ENCODE peak calls at places on chromosomes 11 and 22, in eight cellular contexts. One of them, this sample, is unnamed. For H3K36me3, the result is how much of the 10 kb centered on the place peaks cover.

GRCh38 chr11:34063061-34063795 is 11.7 kb downstream of the CAPRIN1 start:
- DNase-seq in thoracic aorta: no peak
- DNase-seq in spleen: no peak
- DNase-seq in upper lobe of right lung: no peak
- DNase-seq in esophagus squamous epithelium: no peak
- DNase-seq in PC-3: no peak
- DNase-seq in kidney: no peak
- DNase-seq in WERI-Rb-1: no peak
- DNase-seq in this sample: no peak

GRCh38 chr11:94834931-94835330 is 66.8 kb downstream of the AMOTL1 start:
- DNase-seq in kidney: no peak
- DNase-seq in thoracic aorta: no peak
- DNase-seq in PC-3: no peak
- DNase-seq in upper lobe of right lung: no peak
- DNase-seq in spleen: no peak
- DNase-seq in WERI-Rb-1: no peak
- DNase-seq in esophagus squamous epithelium: no peak
- DNase-seq in this sample: no peak

GRCh38 chr11:116960916-116961315 is 123.5 kb upstream of the APOA1 start:
- DNase-seq in upper lobe of right lung: no peak
- DNase-seq in PC-3: peak
- DNase-seq in thoracic aorta: no peak
- DNase-seq in WERI-Rb-1: no peak
- DNase-seq in spleen: no peak
- DNase-seq in esophagus squamous epithelium: no peak
- DNase-seq in kidney: no peak
- DNase-seq in this sample: peak

GRCh38 chr11:124882339-124883071 is 15.2 kb downstream of the ROBO4 start:
- DNase-seq in spleen: no peak
- DNase-seq in kidney: no peak
- DNase-seq in WERI-Rb-1: no peak
- DNase-seq in thoracic aorta: no peak
- DNase-seq in esophagus squamous epithelium: no peak
- DNase-seq in upper lobe of right lung: no peak
- DNase-seq in PC-3: no peak
- DNase-seq in this sample: no peak

GRCh38 chr11:36056160-36056751 is 112.4 kb downstream of the LDLRAD3 start:
- DNase-seq in esophagus squamous epithelium: no peak
- DNase-seq in PC-3: peak
- DNase-seq in upper lobe of right lung: no peak
- DNase-seq in thoracic aorta: no peak
- DNase-seq in spleen: no peak
- DNase-seq in WERI-Rb-1: peak
- DNase-seq in kidney: no peak
- DNase-seq in this sample: peak

GRCh38 chr11:73598719-73599379 is 937 bp upstream of the FAM168A start:
- DNase-seq in PC-3: no peak
- DNase-seq in esophagus squamous epithelium: no peak
- DNase-seq in WERI-Rb-1: no peak
- DNase-seq in thoracic aorta: no peak
- DNase-seq in spleen: no peak
- DNase-seq in upper lobe of right lung: no peak
- DNase-seq in kidney: no peak
- DNase-seq in this sample: no peak

GRCh38 chr11:20157768-20158167 is 2.5 kb downstream of the DBX1 start:
- DNase-seq in spleen: no peak
- DNase-seq in upper lobe of right lung: no peak
- DNase-seq in thoracic aorta: no peak
- DNase-seq in esophagus squamous epithelium: no peak
- DNase-seq in WERI-Rb-1: no peak
- DNase-seq in PC-3: no peak
- DNase-seq in kidney: no peak
- DNase-seq in this sample: no peak

GRCh38 chr22:33000342-33001280 is 57.6 kb downstream of the SYN3 start:
- DNase-seq in PC-3: peak
- DNase-seq in thoracic aorta: no peak
- DNase-seq in WERI-Rb-1: peak
- DNase-seq in upper lobe of right lung: peak
- DNase-seq in kidney: peak
- DNase-seq in esophagus squamous epithelium: no peak
- DNase-seq in spleen: no peak
- DNase-seq in this sample: no peak

GRCh38 chr11:7869467-7869866 is 61.6 kb downstream of the OR10A6 start:
- DNase-seq in upper lobe of right lung: no peak
- DNase-seq in esophagus squamous epithelium: no peak
- DNase-seq in thoracic aorta: no peak
- DNase-seq in WERI-Rb-1: no peak
- DNase-seq in kidney: no peak
- DNase-seq in PC-3: no peak
- DNase-seq in spleen: no peak
- DNase-seq in this sample: no peak
- H3K4me3 ChIP-seq in upper lobe of right lung: no peak
- H3K4me3 ChIP-seq in esophagus squamous epithelium: no peak
- H3K4me3 ChIP-seq in thoracic aorta: no peak
- H3K4me3 ChIP-seq in WERI-Rb-1: no peak
- H3K4me3 ChIP-seq in kidney: no peak
- H3K4me3 ChIP-seq in PC-3: no peak
- H3K4me3 ChIP-seq in spleen: no peak
- H3K4me3 ChIP-seq in this sample: no peak

GRCh38 chr11:77101043-77101537 is 1.6 kb upstream of the OMP start:
- DNase-seq in PC-3: peak
- DNase-seq in spleen: no peak
- DNase-seq in WERI-Rb-1: no peak
- DNase-seq in thoracic aorta: no peak
- DNase-seq in upper lobe of right lung: peak
- DNase-seq in kidney: no peak
- DNase-seq in esophagus squamous epithelium: no peak
- DNase-seq in this sample: peak
- TF ChIP-seq CTCF in PC-3: peak
- TF ChIP-seq CTCF in spleen: peak
- TF ChIP-seq CTCF in WERI-Rb-1: peak
- TF ChIP-seq CTCF in thoracic aorta: no peak
- TF ChIP-seq CTCF in upper lobe of right lung: peak
- TF ChIP-seq CTCF in kidney: no peak
- TF ChIP-seq CTCF in esophagus squamous epithelium: no peak
- TF ChIP-seq CTCF in this sample: peak

DNA sequence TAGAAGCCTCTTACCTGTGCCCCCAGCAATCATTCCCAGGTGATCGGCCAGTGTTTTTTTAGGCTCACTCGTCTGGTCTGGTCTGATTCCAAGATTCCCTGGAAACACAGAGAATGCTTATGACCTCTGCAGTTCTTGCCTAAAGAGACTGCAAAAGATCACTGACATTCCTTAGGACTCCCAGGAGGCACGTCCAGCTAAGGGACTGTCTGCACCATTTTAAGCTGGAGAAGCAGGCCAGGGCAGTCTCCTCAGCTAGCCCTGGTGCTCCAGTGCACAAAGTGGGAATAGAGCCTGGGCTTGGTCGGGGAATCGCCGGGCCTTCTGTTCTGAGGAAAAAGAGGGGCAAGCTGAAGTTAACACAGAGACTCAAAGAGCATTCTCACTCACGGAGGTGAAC is 4.8 kb downstream of the CYB5R2 start:
- DNase-seq in spleen: no peak
- DNase-seq in thoracic aorta: no peak
- DNase-seq in PC-3: no peak
- DNase-seq in upper lobe of right lung: no peak
- DNase-seq in WERI-Rb-1: no peak
- DNase-seq in kidney: no peak
- DNase-seq in esophagus squamous epithelium: no peak
- DNase-seq in this sample: no peak
- H3K36me3 ChIP-seq in spleen: under half
- H3K36me3 ChIP-seq in thoracic aorta: under half
- H3K36me3 ChIP-seq in PC-3: under half
- H3K36me3 ChIP-seq in upper lobe of right lung: under half
- H3K36me3 ChIP-seq in WERI-Rb-1: under half
- H3K36me3 ChIP-seq in kidney: under half
- H3K36me3 ChIP-seq in esophagus squamous epithelium: under half
- H3K36me3 ChIP-seq in this sample: under half

DNA sequence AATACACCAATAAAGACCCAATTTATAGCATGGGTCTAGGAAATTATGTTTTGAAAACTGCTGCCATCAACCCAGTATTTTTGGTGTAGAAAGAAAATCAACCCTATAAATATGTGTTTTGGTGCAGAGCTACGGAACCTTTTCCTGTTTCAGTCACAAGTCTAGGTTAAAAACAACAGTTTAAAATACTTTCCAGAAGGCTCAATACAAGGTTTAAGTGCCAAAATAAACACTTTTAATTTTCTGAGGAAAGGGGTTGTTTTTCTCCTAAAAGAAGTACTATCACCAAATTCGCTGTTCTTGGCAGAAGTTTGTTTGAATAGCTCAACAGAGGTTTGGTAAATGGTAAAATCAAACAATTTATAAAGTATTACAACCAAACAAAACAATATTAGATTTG is 201.3 kb downstream of the TMEM135 start:
- DNase-seq in spleen: no peak
- DNase-seq in thoracic aorta: no peak
- DNase-seq in kidney: no peak
- DNase-seq in PC-3: no peak
- DNase-seq in WERI-Rb-1: no peak
- DNase-seq in upper lobe of right lung: no peak
- DNase-seq in esophagus squamous epithelium: no peak
- DNase-seq in this sample: no peak
- H3K4me3 ChIP-seq in spleen: no peak
- H3K4me3 ChIP-seq in thoracic aorta: peak
- H3K4me3 ChIP-seq in kidney: no peak
- H3K4me3 ChIP-seq in PC-3: no peak
- H3K4me3 ChIP-seq in WERI-Rb-1: no peak
- H3K4me3 ChIP-seq in upper lobe of right lung: no peak
- H3K4me3 ChIP-seq in esophagus squamous epithelium: no peak
- H3K4me3 ChIP-seq in this sample: no peak

This sample was measured in bronchial epithelial cell.